ENCODE peak calls at places on chromosome 1, in seven cellular contexts. E is tibial artery, L is right lobe of liver, Z is mammary epithelial cell, K is osteoblast, U is body of pancreas, I is PC-9. W is an unnamed sample.

GRCh38 chr1:81543764-81544163 is 257.0 kb upstream of the ADGRL2 start:
- DNase-seq in U (no peak), K (peak; percentile 19), I (no peak), Z (no peak), L (no peak), E (no peak), W (no peak)

GRCh38 chr1:10515627-10516026 is 40.9 kb downstream of the PEX14 start:
- DNase-seq in K (no peak), Z (peak; percentile 65), L (no peak), E (no peak), U (no peak), I (no peak), W (no peak)

GRCh38 chr1:185491604-185492003 is 174.6 kb upstream of the IVNS1ABP start:
- DNase-seq in I (no peak), Z (no peak), E (no peak), K (no peak), L (no peak), U (no peak), W (no peak)

GRCh38 chr1:69700770-69701169 is 133.0 kb downstream of the LRRC7 start:
- DNase-seq in L (no peak), K (no peak), U (peak; percentile 49), I (no peak), E (no peak), Z (peak; percentile 9), W (no peak)

GRCh38 chr1:56297191-56297590 is 282.2 kb downstream of the PLPP3 start:
- DNase-seq in U (no peak), I (no peak), K (no peak), L (no peak), Z (no peak), E (no peak), W (no peak)

GRCh38 chr1:220748091-220748934 is at the start of gene MTARC2:
- DNase-seq in L (peak; percentile 89), U (peak; percentile 92), K (peak; percentile 92), Z (peak; percentile 62), E (peak; percentile 92), I (peak; percentile 79), W (peak; percentile 63)

GRCh38 chr1:20590313-20590777 is 1.4 kb downstream of the CDA start:
- DNase-seq in U (peak; percentile 11), K (peak; percentile 77), E (no peak), L (peak; percentile 72), Z (no peak), I (peak; percentile 50), W (no peak)

GRCh38 chr1:75426688-75427087 is 184.2 kb downstream of the SLC44A5 start:
- DNase-seq in Z (no peak), L (no peak), K (no peak), U (no peak), E (no peak), I (no peak), W (no peak)

GRCh38 chr1:206012086-206012859 is 9.1 kb upstream of the RAB7B start:
- DNase-seq in K (no peak), E (peak; percentile 84), U (peak; percentile 62), L (peak; percentile 68), Z (no peak), I (no peak), W (no peak)

GRCh38 chr1:110471131-110471530 is 20.2 kb downstream of the PROK1 start:
- DNase-seq in I (no peak), L (no peak), Z (no peak), K (no peak), U (no peak), E (no peak), W (no peak)

GRCh38 chr1:8439015-8439702 is 121.2 kb downstream of the SLC45A1 start:
- DNase-seq in K (peak; percentile 92), L (peak; percentile 78), I (no peak), U (peak; percentile 77), Z (peak; percentile 62), E (peak; percentile 87), W (peak; percentile 50)

DNA sequence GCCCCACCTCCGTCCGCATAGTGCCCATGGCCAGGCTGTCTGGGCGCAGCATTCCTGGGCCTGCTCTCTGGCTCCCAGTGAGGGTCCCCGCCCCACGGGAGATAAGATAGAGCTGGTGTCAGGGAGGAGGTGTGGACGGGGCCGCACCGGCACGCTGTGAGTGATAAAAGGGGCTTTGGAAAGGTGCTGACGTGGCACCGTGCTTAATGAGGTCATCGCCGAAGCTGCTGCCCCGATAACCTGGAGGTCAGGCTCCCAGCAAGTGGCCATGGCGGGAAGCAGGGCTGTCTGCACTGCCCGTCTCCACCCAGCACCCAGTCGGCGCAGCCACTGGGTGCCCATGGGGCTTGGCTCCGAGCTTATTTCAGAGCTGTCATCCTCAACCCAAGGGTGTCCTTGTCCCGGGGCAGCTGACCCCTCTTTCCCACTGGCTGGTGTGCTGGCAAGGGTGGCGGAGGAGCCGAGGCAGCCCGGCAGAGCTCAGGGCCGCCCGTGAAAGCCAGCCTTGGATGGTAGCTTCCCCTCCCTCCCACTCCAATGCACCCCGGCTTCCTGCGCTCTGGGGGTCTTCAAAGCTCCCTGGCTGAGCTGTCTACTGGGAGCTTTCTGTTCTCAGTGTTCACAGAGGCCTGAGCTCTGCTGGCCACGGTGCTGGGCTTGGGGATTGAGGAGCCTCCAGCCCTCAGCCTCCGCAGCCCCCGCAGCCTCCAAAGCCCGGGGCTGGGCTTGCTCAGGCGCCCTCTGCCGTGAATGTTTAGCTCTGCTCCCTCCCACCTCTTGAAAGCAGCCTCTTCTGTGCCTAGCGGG is 105.1 kb upstream of the ARHGEF16 start:
- DNase-seq in K (no peak), Z (no peak), L (no peak), E (no peak), U (no peak), I (no peak), W (no peak)
- TF ChIP-seq CTCF in K (no peak), Z (no peak), L (no peak), E (peak; percentile 24), U (no peak), I (no peak), W (no peak)

GRCh38 chr1:17916702-17917101 is 161.6 kb downstream of the ACTL8 start:
- DNase-seq in I (no peak), U (no peak), Z (no peak), K (peak; percentile 76), E (peak; percentile 21), L (no peak), W (no peak)

GRCh38 chr1:17923684-17924083 is 168.6 kb downstream of the ACTL8 start:
- DNase-seq in L (no peak), K (no peak), I (no peak), Z (no peak), E (peak; percentile 46), U (no peak), W (no peak)

GRCh38 chr1:17922833-17923232 is 167.7 kb downstream of the ACTL8 start:
- DNase-seq in L (peak; percentile 45), U (peak; percentile 37), E (peak; percentile 51), I (no peak), K (no peak), Z (peak; percentile 5), W (no peak)

GRCh38 chr1:17920881-17921635 is 165.9 kb downstream of the ACTL8 start:
- DNase-seq in L (no peak), I (no peak), Z (no peak), E (peak; percentile 32), K (no peak), U (no peak), W (no peak)

DNA sequence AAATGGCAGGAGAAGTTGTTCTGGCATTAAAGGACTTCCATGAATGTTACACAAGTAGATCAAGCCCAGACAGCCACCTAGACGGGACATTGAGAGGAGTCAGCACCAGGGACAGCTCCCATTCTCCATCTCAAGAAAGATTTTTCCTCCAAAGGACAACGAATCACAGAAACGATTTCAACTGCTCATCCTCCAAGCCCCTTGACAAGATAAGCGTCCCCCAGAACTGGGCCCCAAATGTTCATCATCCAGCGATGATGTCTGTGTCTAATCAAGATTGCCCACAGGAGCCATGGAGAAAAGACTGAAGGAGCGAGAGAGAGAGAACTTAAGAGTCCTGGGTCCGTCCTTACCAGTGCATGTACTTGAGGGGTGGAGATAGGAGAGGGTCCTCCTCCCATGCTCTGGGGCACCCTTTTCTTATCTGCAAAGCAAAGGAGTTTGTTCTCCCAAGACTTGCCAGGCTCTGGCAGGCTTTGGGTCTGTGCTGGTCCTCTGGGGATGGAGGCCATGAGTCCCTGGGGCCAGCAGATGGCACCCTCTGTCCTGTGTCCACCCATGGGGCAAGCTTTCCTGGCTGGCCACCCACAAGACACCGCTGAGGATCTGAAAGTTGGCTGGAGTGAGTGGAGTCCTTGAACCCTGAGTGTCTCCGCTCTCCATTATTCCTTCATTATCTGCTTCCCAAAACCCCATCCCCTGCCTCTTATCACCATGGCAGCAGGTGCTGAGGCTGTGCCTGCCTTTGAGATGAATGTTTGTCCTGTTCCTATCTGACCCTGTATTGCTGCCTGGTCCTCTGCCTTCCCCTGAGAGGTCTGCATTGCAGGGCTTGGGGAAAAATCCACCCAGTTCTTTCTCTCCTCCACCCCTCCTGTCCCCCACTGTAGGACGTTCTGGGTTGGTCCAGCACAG is 164.6 kb downstream of the ACTL8 start:
- DNase-seq in E (peak; percentile 45), K (peak; percentile 75), I (no peak), U (peak; percentile 41), L (no peak), Z (peak; percentile 9), W (peak; percentile 48)
- TF ChIP-seq CTCF in E (no peak), K (peak; percentile 21), I (peak; percentile 53), U (no peak), L (peak; percentile 43), Z (no peak), W (no peak)

GRCh38 chr1:43861337-43861736 is 72.3 kb upstream of the ARTN start:
- DNase-seq in L (no peak), K (no peak), I (peak; percentile 74), E (no peak), Z (peak; percentile 89), U (no peak), W (no peak)

GRCh38 chr1:43857163-43857562 is 76.4 kb upstream of the ARTN start:
- DNase-seq in E (no peak), K (no peak), Z (no peak), L (no peak), U (no peak), I (no peak), W (no peak)

GRCh38 chr1:43861985-43862735 is 71.4 kb upstream of the ARTN start:
- DNase-seq in Z (no peak), U (no peak), L (no peak), E (peak; percentile 46), K (no peak), I (no peak), W (no peak)

GRCh38 chr1:43856188-43856587 is 77.4 kb upstream of the ARTN start:
- DNase-seq in I (no peak), K (no peak), U (no peak), Z (no peak), E (no peak), L (no peak), W (no peak)

GRCh38 chr1:43858324-43858723 is 75.3 kb upstream of the ARTN start:
- DNase-seq in E (peak; percentile 86), U (no peak), Z (peak; percentile 99), K (peak; percentile 97), L (no peak), I (peak; percentile 99), W (peak; percentile 40)
- TF ChIP-seq CTCF in E (no peak), U (no peak), Z (no peak), K (no peak), L (no peak), I (no peak), W (no peak)

DNA sequence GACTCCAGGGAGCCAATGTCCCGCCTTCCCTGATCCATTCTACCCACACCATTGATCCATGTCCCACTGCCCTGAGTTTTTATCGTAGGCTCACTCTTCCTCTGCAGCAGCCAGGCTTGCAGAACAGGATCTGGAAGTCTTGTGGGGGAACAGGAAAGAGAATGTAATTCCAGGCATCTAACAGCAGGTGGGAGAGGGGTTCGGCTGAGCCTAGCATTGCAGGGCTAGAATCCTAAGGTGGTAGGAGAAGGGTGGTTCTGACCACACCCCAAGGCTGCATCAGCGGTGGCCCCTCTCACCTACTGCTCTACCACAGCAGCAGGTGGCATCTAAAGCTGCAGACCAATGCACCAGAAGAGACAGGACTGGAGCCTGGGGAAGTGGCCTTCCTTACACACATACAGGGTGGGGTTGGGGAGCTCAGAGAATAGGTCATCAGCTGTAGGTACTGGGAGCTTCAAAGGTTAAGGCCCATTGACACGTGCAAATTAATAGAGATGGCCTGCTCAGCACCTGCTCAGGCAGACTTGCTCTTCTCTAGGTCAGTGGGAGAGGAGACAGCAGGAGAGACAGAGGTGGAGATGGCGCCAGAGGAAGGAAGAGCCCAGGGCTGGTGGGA is 20.5 kb downstream of the KNCN start:
- DNase-seq in U (no peak), Z (no peak), E (no peak), L (no peak), I (peak; percentile 61), K (peak; percentile 87), W (no peak)
- TF ChIP-seq CTCF in U (no peak), Z (peak; percentile 29), E (no peak), L (no peak), I (peak; percentile 61), K (no peak), W (peak; percentile 33)